ENCODE peak calls at places on chromosomes 1 and 21, in five cellular contexts. N is heart right ventricle, A is neural progenitor cell, O is esophagus squamous epithelium, W is hepatocyte. P is an unnamed sample. For H3K4me1, the result is how much of the 10 kb centered on the place peaks cover.

GRCh38 chr1:244957525-244957924 is 93.2 kb upstream of the HNRNPU start:
- DNase-seq in N (no peak), W (no peak), O (no peak), A (no peak), P (no peak)

GRCh38 chr1:243229526-243229925 is 25.6 kb downstream of the CEP170 start:
- DNase-seq in O (no peak), W (no peak), N (no peak), A (no peak), P (no peak)

GRCh38 chr1:201500670-201501120 is 6.2 kb downstream of the CSRP1 start:
- DNase-seq in A (peak), O (no peak), N (no peak), W (no peak), P (no peak)

GRCh38 chr1:224929335-224930237 is at the start of gene DNAH14:
- DNase-seq in W (peak), A (peak), N (peak), O (no peak), P (peak)

GRCh38 chr1:170510163-170510562 is 21.8 kb upstream of the GORAB start:
- DNase-seq in N (no peak), O (no peak), W (no peak), A (no peak), P (no peak)

GRCh38 chr1:245129811-245130210 is 25.0 kb upstream of the KIF26B start:
- DNase-seq in A (no peak), N (no peak), O (no peak), W (no peak), P (peak)

GRCh38 chr1:153693466-153693865 is 15.0 kb downstream of the NPR1 start:
- DNase-seq in A (no peak), W (no peak), O (no peak), N (no peak), P (no peak)

GRCh38 chr1:201408815-201409200 is 9.7 kb upstream of the LAD1 start:
- DNase-seq in W (no peak), O (no peak), N (no peak), A (no peak), P (no peak)

GRCh38 chr1:117561551-117561950 is 44.3 kb upstream of the TENT5C start:
- DNase-seq in N (no peak), W (no peak), O (no peak), A (no peak), P (no peak)

GRCh38 chr1:27522860-27523665 is 33.1 kb upstream of the WASF2 start:
- DNase-seq in W (peak), A (peak), N (peak), O (no peak), P (no peak)

GRCh38 chr1:101005871-101006270 is 19.7 kb downstream of the DPH5 start:
- DNase-seq in W (no peak), O (no peak), A (no peak), N (no peak), P (no peak)

GRCh38 chr1:113986802-113987201 is 7.5 kb downstream of the OLFML3 start:
- DNase-seq in W (no peak), N (no peak), A (no peak), O (no peak), P (no peak)

GRCh38 chr1:204359474-204360255 is at the start of gene PLEKHA6:
- DNase-seq in N (peak), W (peak), O (no peak), A (peak), P (no peak)

GRCh38 chr1:43053040-43053439 is 94.4 kb upstream of the SLC2A1 start:
- DNase-seq in N (no peak), O (no peak), A (no peak), W (no peak), P (no peak)

GRCh38 chr1:6888268-6888667 is 103.0 kb downstream of the CAMTA1 start:
- DNase-seq in W (no peak), N (no peak), A (no peak), O (no peak), P (no peak)

GRCh38 chr1:10407201-10407600 is 8.3 kb downstream of the PGD start:
- DNase-seq in O (no peak), A (no peak), W (no peak), N (no peak), P (no peak)

GRCh38 chr1:55064071-55064581 is 24.8 kb downstream of the PCSK9 start:
- DNase-seq in A (peak), N (no peak), O (no peak), W (peak), P (peak)

GRCh38 chr1:240093120-240093961 is 1.7 kb downstream of the FMN2 start:
- DNase-seq in A (peak), O (no peak), W (peak), N (no peak), P (no peak)

GRCh38 chr21:15005391-15005790 is 59.4 kb downstream of the NRIP1 start:
- DNase-seq in A (peak), W (no peak), O (no peak), N (no peak), P (peak)

GRCh38 chr1:50979964-50980363 is 9.9 kb downstream of the CDKN2C start:
- DNase-seq in O (no peak), A (no peak), N (no peak), W (no peak), P (no peak)

GRCh38 chr21:44901391-44902074 is 19.2 kb downstream of the ITGB2 start:
- DNase-seq in W (no peak), O (no peak), A (no peak), N (no peak), P (peak)

GRCh38 chr1:51736702-51737101 is 119.8 kb downstream of the OSBPL9 start:
- DNase-seq in W (peak), O (no peak), N (peak), A (no peak), P (no peak)

GRCh38 chr1:180451504-180451903 is 50.9 kb downstream of the ACBD6 start:
- DNase-seq in W (no peak), N (no peak), A (no peak), O (no peak), P (no peak)

GRCh38 chr1:110134050-110134595 is 16.2 kb upstream of the SLC6A17 start:
- DNase-seq in W (no peak), N (no peak), A (no peak), O (no peak), P (no peak)

GRCh38 chr21:32994305-32994704 is 31.4 kb upstream of the OLIG2 start:
- DNase-seq in O (no peak), W (peak), N (no peak), A (no peak), P (no peak)

GRCh38 chr1:35449334-35450008 is 107.7 kb downstream of the KIAA0319L start:
- DNase-seq in O (no peak), W (peak), N (no peak), A (no peak), P (no peak)

GRCh38 chr21:25997788-25998611 is 172.6 kb downstream of the APP start:
- DNase-seq in A (peak), N (peak), W (peak), O (no peak), P (no peak)

GRCh38 chr1:78690516-78690915 is 40.9 kb downstream of the IFI44 start:
- DNase-seq in A (no peak), O (no peak), N (no peak), W (no peak), P (no peak)

GRCh38 chr1:173451981-173452380 is 25.2 kb upstream of the PRDX6 start:
- DNase-seq in W (no peak), O (no peak), N (peak), A (no peak), P (no peak)

GRCh38 chr21:18951291-18952038 is 547.9 kb upstream of the TMPRSS15 start:
- DNase-seq in O (no peak), W (peak), N (no peak), A (peak), P (no peak)

GRCh38 chr1:215082532-215083407 is at the start of gene KCNK2:
- DNase-seq in N (no peak), O (no peak), A (peak), W (peak), P (peak)

GRCh38 chr1:206790502-206791250 is 18.4 kb upstream of the IL10 start:
- DNase-seq in O (no peak), N (no peak), A (no peak), W (no peak), P (no peak)

GRCh38 chr1:72283204-72284083 is 1.1 kb upstream of the NEGR1 start:
- DNase-seq in A (peak), N (peak), O (no peak), W (peak), P (peak)

GRCh38 chr1:62687421-62687902 is 724 bp downstream of the DOCK7 start:
- DNase-seq in O (no peak), A (peak), W (peak), N (peak), P (no peak)

GRCh38 chr1:248696261-248696660 is 6.3 kb downstream of the OR14I1 start:
- DNase-seq in W (no peak), N (no peak), A (no peak), O (no peak), P (no peak)

GRCh38 chr1:72412286-72412685 is 129.9 kb upstream of the NEGR1 start:
- DNase-seq in W (no peak), O (no peak), N (no peak), A (no peak), P (no peak)

GRCh38 chr1:39633422-39633821 is 6.0 kb downstream of the HEYL start:
- DNase-seq in O (no peak), A (no peak), N (no peak), W (no peak), P (no peak)

GRCh38 chr1:155944396-155944728 is 2.9 kb downstream of the RXFP4 start:
- DNase-seq in N (no peak), A (no peak), W (no peak), O (no peak), P (peak)

GRCh38 chr21:29376556-29376955 is 77.8 kb downstream of the BACH1 start:
- DNase-seq in A (peak), N (peak), O (no peak), W (peak), P (peak)

DNA sequence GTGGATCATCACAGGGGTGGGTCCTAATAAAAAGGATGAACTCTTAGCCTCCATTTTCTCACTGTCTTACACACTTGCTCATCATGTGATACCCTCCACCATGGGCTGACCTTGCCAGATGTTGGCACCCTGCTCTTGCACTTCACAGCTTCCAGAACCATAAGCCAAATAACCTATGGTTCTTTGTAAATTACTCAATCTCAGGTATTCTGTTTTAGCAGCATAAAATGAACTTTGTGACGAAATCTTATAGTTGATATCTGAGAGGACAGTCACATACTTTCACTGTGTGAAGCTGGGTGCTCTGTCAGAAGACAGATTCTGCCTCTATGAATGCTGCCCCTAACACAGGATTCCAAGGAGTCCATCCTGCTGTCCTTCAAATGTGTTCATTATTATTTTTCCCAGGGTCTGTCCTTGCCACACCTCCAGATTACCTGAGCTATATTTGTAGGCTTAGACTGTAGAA is 13.8 kb downstream of the DUSP10 start:
- DNase-seq in W (no peak), N (no peak), A (no peak), O (no peak), P (no peak)
- H3K27ac ChIP-seq in W (no peak), N (no peak), A (no peak), O (peak), P (no peak)

DNA sequence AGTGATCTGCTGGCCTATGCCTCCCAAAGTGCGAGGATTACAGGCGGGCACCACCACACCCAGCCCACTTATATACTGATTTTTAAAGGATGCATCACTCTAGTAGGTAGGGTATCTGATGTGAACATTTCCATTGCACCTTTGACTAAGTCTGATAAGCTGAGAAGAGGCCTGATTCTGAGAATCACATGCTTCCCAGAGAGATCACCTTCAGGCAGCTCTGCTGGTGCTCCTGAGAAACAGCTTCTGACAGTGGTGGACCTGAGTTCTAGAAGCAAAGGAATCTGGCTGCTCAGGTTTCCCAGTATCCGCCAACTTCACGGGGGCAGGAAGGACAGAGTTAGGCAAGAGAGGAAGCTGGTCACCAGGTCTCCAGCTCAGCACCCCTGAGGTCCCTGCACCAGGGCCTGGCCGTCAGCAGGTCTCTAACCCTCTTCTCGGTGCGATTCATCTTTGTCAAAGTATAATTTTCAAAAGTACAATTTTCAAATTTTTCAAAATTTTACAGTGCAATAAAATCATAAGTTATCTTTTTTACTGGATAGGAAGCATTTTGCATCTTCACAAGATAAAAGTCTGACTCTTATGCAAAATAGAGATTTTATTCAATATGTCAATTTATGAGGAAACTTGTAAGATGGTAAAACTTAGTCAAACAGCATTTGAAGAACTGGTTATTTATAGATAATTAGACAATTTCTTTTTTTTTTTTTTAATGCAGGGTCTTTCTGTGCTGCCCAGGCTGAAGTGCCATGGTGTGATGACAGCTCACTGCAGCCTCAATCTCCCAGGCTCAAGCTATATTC is 25.8 kb upstream of the MPZL1 start:
- DNase-seq in O (no peak), W (no peak), N (no peak), A (no peak), P (no peak)
- H3K4me1 ChIP-seq in O (under half), W (under half), N (under half), A (under half), P (under half)

DNA sequence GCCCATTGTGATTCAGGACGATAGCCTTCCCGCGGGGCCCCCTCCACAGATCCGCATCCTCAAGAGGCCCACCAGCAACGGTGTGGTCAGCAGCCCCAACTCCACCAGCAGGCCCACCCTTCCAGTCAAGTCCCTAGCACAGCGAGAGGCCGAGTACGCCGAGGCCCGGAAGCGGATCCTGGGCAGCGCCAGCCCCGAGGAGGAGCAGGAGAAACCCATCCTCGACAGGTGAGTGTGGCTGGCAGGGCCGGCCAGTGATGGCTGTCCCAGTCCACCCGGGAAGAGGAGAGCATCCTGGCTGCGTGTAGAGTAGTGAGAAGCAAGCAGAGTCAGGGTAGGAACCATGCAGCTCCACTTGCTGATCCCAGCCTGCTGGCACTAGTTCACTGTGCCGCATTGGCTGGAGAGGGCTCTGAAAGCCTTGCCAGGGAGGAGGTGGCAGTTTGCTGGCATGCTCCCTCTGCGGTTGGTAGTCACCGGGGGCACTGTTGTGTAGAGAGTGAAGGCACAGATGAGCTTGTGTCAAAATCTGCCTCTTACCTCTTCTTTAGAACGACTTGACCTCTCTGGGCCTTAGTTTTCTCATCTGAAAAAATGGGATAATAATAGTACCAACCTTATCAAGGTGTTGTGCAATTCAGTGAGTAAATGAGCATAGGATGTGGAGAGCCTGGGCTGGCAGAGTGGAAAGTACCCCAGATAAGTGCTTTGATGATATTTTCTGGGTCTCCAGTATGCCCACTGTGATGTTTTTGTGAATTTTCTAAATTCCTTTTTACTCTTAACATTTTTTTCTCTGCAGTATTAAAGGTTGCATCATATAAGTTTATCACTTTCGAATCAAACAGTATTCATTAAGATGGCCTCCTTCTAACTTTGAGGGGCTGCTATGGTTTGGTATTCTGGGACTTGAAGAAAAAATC is 26.5 kb downstream of the SZRD1 start:
- DNase-seq in N (peak), W (no peak), O (no peak), A (no peak), P (no peak)
- TF ChIP-seq CTCF in N (no peak), W (no peak), O (no peak), A (no peak), P (no peak)

DNA sequence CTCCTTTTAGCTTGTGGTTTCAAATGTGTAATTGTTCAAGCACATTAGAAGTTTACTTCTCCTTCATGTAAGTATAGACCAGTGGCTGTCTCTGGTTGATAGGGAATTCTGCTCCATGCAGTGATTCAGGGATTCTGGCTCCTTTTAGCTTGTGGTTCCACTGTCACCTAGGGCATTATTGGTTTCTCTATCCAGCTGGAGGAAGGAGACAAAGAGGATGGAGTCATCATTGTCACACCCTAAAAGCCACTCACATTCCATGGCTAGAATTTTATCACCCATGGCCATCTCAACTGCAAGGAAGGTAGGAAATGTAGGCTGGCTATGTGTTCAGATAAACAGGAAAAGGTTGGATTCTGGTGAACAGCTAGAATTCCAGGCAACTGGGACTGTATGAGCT is 131.2 kb downstream of the URB2 start:
- DNase-seq in N (no peak), W (no peak), O (no peak), A (no peak), P (no peak)
- H3K27ac ChIP-seq in N (no peak), W (no peak), O (no peak), A (no peak), P (no peak)

DNA sequence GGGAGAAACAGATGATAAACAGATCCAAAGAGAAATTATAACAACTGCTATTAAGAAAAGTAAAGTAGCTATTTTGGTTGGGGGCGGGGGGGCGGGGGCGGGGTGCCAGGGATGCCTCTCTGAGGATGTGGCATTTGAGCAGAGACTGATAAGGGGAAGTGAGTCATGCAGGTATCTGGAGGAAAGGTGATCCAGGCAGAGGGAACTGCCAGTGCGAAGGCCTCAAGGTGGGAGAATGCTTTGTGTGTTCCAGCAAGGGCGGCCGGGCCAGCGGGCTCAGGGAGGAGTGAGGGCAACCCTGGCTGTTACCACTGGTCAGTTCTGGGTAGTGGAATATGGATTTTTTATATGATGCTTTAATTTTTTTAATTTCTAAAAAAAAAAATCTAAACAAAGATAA is 7.0 kb upstream of the TNFRSF1B start:
- DNase-seq in W (no peak), O (no peak), A (no peak), N (no peak), P (peak)
- H3K4me1 ChIP-seq in W (under half), O (half or more), A (under half), N (under half), P (half or more)

DNA sequence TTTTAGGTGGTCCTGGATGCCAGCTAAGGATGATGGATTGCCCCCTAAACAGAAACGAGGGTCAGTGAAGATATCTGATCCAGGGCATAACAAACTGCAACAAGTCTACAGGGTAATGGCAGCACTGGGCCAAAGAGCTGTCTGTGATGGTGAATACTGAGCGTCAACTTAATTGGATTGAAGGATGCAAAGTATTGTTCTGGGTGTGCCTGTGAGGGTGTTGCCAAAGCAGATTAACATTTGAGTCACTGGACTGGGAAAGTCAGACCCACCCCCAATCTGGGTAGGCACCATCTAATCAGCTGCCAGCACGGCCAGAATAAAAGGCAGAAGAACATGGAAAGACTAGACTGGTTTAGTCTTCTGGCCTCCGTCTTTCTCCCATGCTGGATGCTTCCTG is 235.0 kb downstream of the SETD4 start:
- DNase-seq in A (peak), W (no peak), N (no peak), O (no peak), P (no peak)
- TF ChIP-seq CTCF in A (no peak), W (no peak), N (no peak), O (no peak), P (no peak)

GRCh38 chr1:229205854-229206253 is 65.1 kb upstream of the RAB4A start:
- DNase-seq in A (no peak), W (no peak), O (no peak), N (no peak), P (no peak)
- H3K27ac ChIP-seq in A (no peak), W (peak), O (peak), N (no peak), P (no peak)

GRCh38 chr1:61448017-61448383 is 276.9 kb downstream of the TM2D1 start:
- DNase-seq in O (no peak), W (no peak), A (no peak), N (no peak), P (no peak)
- H3K4me1 ChIP-seq in O (half or more), W (under half), A (under half), N (half or more), P (under half)

GRCh38 chr1:2921970-2922686 is 99.1 kb upstream of the ACTRT2 start:
- DNase-seq in O (no peak), A (no peak), N (no peak), W (no peak), P (no peak)
- TF ChIP-seq CTCF in O (peak), A (peak), N (peak), W (no peak), P (peak)